ENCODE peak calls at places on chromosome 4, in four cellular contexts. G is HCT116; C is GM23338; P is stimulated activated naive CD8-positive, alpha-beta T cell treated with anti-CD3 and anti-CD28 coated beads, Interleukin-15, Interleukin-2, amounts not matched to agents 100 U/mL and 50 U/mL, for 24 hours. Y is an unnamed sample.

GRCh38 chr4:46945062-46945461 is 36.0 kb upstream of the COX7B2 start:
- ATAC-seq in C (no peak), P (no peak), G (no peak), Y (no peak)

GRCh38 chr4:41839945-41840854 is 91.7 kb upstream of the PHOX2B start:
- ATAC-seq in G (no peak), C (no peak), P (peak; percentile 40), Y (no peak)

GRCh38 chr4:70600305-70600704 is 8.2 kb downstream of the AMBN start:
- ATAC-seq in P (no peak), C (no peak), G (no peak), Y (no peak)

GRCh38 chr4:103018391-103019318 is 850 bp downstream of the SLC9B1 start:
- ATAC-seq in C (peak; percentile 37), P (no peak), G (peak; percentile 52), Y (no peak)

GRCh38 chr4:105192474-105192873 is 45.8 kb downstream of the TET2 start:
- ATAC-seq in C (no peak), P (no peak), G (no peak), Y (no peak)

GRCh38 chr4:152090543-152090942 is 329.7 kb upstream of the GATB start:
- ATAC-seq in P (peak; percentile 56), G (no peak), C (no peak), Y (no peak)

GRCh38 chr4:47873877-47874571 is 36.2 kb upstream of the CORIN start:
- ATAC-seq in G (no peak), C (no peak), P (peak; percentile 80), Y (no peak)

GRCh38 chr4:122017296-122017695 is 65.4 kb upstream of the TRPC3 start:
- ATAC-seq in G (no peak), P (no peak), C (no peak), Y (no peak)